ENCODE peak calls at places on chromosome 17, in four cellular contexts. I is A673, A is left lung, G is gastrocnemius medialis. C is an unnamed sample. For H3K9me3, the result is how much of the 10 kb centered on the place peaks cover.

GRCh38 chr17:69358688-69359596 is 32.0 kb upstream of the ABCA5 start:
- DNase-seq in A (no peak), G (no peak), I (peak), C (no peak)

GRCh38 chr17:48972749-48973097 is 4.3 kb upstream of the GIP start:
- DNase-seq in I (no peak), G (no peak), A (no peak), C (no peak)

GRCh38 chr17:65058151-65058550 is 1.6 kb upstream of the GNA13 start:
- DNase-seq in A (no peak), G (no peak), I (no peak), C (no peak)

GRCh38 chr17:47604268-47604927 is 45.3 kb upstream of the KPNB1 start:
- DNase-seq in A (no peak), I (peak), G (no peak), C (no peak)

GRCh38 chr17:19237389-19238166 is 412 bp downstream of the EPN2 start:
- DNase-seq in G (peak), I (peak), A (peak), C (peak)

GRCh38 chr17:44546711-44547606 is 10.3 kb upstream of the FZD2 start:
- DNase-seq in G (no peak), A (no peak), I (no peak), C (no peak)

GRCh38 chr17:67689534-67690177 is 28.1 kb upstream of the NOL11 start:
- DNase-seq in A (no peak), G (no peak), I (peak), C (peak)

GRCh38 chr17:3635474-3636153 is 436 bp downstream of the SHPK start:
- DNase-seq in A (no peak), I (no peak), G (no peak), C (no peak)

GRCh38 chr17:71338396-71338795 is 782.4 kb upstream of the SOX9 start:
- DNase-seq in G (no peak), I (no peak), A (no peak), C (no peak)

GRCh38 chr17:2232244-2232638 is 71.3 kb downstream of the SMG6 start:
- DNase-seq in A (no peak), I (no peak), G (no peak), C (no peak)

GRCh38 chr17:8482546-8482945 is 46.9 kb downstream of the NDEL1 start:
- DNase-seq in I (no peak), G (no peak), A (no peak), C (no peak)

GRCh38 chr17:67717624-67718324 is at the start of gene NOL11:
- DNase-seq in I (peak), G (peak), A (peak), C (peak)

GRCh38 chr17:44827863-44828262 is 2.2 kb downstream of the GJC1 start:
- DNase-seq in I (no peak), A (no peak), G (no peak), C (no peak)

GRCh38 chr17:82213251-82214011 is 789 bp upstream of the CCDC57 start:
- DNase-seq in I (peak), G (peak), A (no peak), C (no peak)

GRCh38 chr17:58184308-58184985 is 8.1 kb upstream of the EPX start:
- DNase-seq in A (no peak), G (no peak), I (peak), C (no peak)

GRCh38 chr17:83196973-83197880 is 117.8 kb downstream of the METRNL start:
- DNase-seq in G (no peak), A (peak), I (no peak), C (no peak)

GRCh38 chr17:43671075-43671692 is 9.5 kb upstream of the MEOX1 start:
- DNase-seq in I (peak), A (no peak), G (no peak), C (no peak)

GRCh38 chr17:49063652-49064051 is 66.5 kb downstream of the IGF2BP1 start:
- DNase-seq in G (no peak), A (no peak), I (no peak), C (no peak)

GRCh38 chr17:5789443-5789842 is 205.1 kb upstream of the NLRP1 start:
- DNase-seq in G (no peak), A (no peak), I (no peak), C (no peak)

GRCh38 chr17:34275881-34276280 is 5.9 kb downstream of the CCL7 start:
- DNase-seq in G (no peak), A (no peak), I (no peak), C (no peak)

GRCh38 chr17:74241434-74241833 is 28.1 kb downstream of the TTYH2 start:
- DNase-seq in G (peak), A (peak), I (no peak), C (no peak)

GRCh38 chr17:4839221-4839620 is 6.1 kb downstream of the MINK1 start:
- DNase-seq in G (no peak), I (no peak), A (no peak), C (no peak)

GRCh38 chr17:7982666-7983065 is 19.7 kb upstream of the GUCY2D start:
- DNase-seq in G (no peak), A (no peak), I (no peak), C (no peak)

GRCh38 chr17:72985882-72986720 is 106.4 kb downstream of the SLC39A11 start:
- DNase-seq in G (peak), A (peak), I (peak), C (peak)

GRCh38 chr17:73288534-73289302 is 23.1 kb downstream of the CDC42EP4 start:
- DNase-seq in G (no peak), I (no peak), A (peak), C (no peak)

GRCh38 chr17:28710948-28711722 is 553 bp downstream of the PROCA1 start:
- DNase-seq in A (peak), G (peak), I (peak), C (peak)

GRCh38 chr17:28714281-28714680 is 2.6 kb upstream of the PROCA1 start:
- DNase-seq in A (no peak), I (no peak), G (no peak), C (no peak)

GRCh38 chr17:28712037-28712704 is 483 bp upstream of the PROCA1 start:
- DNase-seq in I (no peak), A (peak), G (no peak), C (peak)

GRCh38 chr17:28711723-28712036 is at the start of gene PROCA1:
- DNase-seq in A (no peak), I (no peak), G (no peak), C (no peak)

DNA sequence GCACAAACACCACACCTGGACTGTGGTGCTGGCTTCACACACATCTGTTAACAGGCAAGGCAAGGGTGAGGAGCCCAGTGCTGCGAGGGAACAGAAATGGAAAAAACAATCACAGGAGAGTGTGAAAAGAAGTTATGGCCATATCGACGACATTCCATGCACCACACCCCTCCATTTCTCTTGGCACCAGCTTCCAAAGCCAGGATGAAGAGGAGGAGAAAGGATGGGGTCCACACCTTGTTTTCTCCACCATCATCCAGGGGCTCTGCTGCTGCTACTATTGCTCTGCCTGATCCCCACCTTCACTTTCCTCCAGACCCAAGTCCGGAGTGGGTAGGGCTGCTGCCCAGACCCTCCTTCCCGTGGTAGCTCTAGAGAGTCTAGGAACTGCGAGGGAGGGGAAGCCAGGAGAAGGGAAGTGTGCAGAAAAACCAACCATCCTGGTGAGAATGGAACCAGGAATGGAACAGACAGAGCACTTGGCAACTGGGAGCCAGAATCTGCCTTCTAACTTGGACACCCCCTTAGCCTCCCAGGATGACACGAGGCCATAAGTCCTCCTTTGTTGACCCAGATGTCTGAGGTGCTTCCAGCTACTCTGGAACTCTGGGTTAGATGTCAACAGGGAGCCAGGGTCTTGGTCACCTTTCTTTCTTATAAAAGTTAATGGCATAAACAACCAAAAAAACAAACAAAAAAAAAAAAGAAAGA is 1.2 kb upstream of the PROCA1 start:
- DNase-seq in G (no peak), I (no peak), A (no peak), C (no peak)
- H3K27ac ChIP-seq in G (peak), I (no peak), A (no peak), C (no peak)

GRCh38 chr17:66542183-66542966 is 240.0 kb downstream of the PRKCA start:
- DNase-seq in G (no peak), I (peak), A (no peak), C (no peak)
- H3K9me3 ChIP-seq in G (under half), I (under half), A (under half), C (under half)

GRCh38 chr17:76451480-76451879 is 1.5 kb downstream of the UBE2O start:
- DNase-seq in A (no peak), I (no peak), G (no peak), C (no peak)

GRCh38 chr17:76449126-76449525 is 3.8 kb downstream of the UBE2O start:
- DNase-seq in I (no peak), G (no peak), A (no peak), C (no peak)

GRCh38 chr17:76452102-76452645 is 778 bp downstream of the UBE2O start:
- DNase-seq in G (no peak), I (no peak), A (peak), C (peak)

GRCh38 chr17:76453431-76453743 is 435 bp upstream of the UBE2O start:
- DNase-seq in G (no peak), A (no peak), I (no peak), C (no peak)

GRCh38 chr17:76452646-76453430 is at the start of gene UBE2O:
- DNase-seq in A (peak), I (peak), G (peak), C (peak)
- TF ChIP-seq CTCF in A (no peak), I (peak), G (peak), C (peak)

GRCh38 chr17:30092886-30093285 is 23.7 kb upstream of the NSRP1 start:
- DNase-seq in G (no peak), I (peak), A (no peak), C (no peak)

GRCh38 chr17:30091771-30092170 is 24.8 kb upstream of the NSRP1 start:
- DNase-seq in A (no peak), G (no peak), I (peak), C (no peak)

GRCh38 chr17:30093463-30094147 is 23.0 kb upstream of the NSRP1 start:
- DNase-seq in G (peak), I (peak), A (no peak), C (no peak)

GRCh38 chr17:30091166-30091670 is 25.4 kb upstream of the NSRP1 start:
- DNase-seq in I (peak), A (no peak), G (no peak), C (no peak)

DNA sequence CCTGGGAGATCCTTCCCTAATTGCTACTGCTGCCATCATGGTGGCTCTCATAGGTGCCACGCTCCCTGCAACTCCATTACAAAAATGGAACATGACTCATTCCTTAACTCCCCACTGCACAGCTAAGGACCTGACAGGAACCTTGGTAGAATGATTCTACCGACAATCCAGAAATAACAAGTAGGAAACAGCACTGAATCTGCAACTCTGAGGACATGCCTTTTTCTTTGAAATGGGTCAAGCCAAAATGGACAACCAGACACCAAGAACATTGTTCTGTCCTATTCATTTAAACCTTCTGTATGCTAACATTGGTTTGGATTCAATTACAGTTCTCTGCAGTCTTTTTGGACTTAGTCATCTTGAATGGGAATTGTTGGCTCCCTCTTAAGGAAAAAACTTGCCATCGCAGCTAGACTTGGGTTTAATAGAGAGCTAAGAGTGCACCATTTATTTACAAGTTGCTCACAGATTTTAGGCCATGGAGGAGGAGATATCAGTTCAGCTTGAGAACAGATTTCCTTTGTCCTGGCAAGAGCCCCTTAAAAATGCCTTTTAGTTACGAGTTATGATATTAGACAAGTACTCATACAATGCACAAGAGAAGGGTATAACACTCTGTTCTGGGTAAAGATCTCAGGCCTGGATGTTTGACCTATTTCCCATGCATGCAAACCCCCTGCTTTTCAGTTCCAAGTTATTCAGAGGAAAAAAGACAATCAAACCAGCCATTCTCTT is 20.9 kb upstream of the NSRP1 start:
- DNase-seq in A (no peak), I (peak), G (no peak), C (no peak)
- H3K27ac ChIP-seq in A (no peak), I (peak), G (no peak), C (no peak)

GRCh38 chr17:29709861-29710849 is 87.4 kb upstream of the CORO6 start:
- DNase-seq in G (no peak), I (no peak), A (no peak), C (no peak)

GRCh38 chr17:29705352-29705751 is 82.6 kb upstream of the CORO6 start:
- DNase-seq in A (no peak), G (no peak), I (no peak), C (no peak)

GRCh38 chr17:29706045-29706431 is 83.3 kb upstream of the CORO6 start:
- DNase-seq in G (no peak), I (no peak), A (no peak), C (no peak)

GRCh38 chr17:29710891-29711418 is 88.2 kb upstream of the CORO6 start:
- DNase-seq in A (no peak), I (peak), G (no peak), C (no peak)

DNA sequence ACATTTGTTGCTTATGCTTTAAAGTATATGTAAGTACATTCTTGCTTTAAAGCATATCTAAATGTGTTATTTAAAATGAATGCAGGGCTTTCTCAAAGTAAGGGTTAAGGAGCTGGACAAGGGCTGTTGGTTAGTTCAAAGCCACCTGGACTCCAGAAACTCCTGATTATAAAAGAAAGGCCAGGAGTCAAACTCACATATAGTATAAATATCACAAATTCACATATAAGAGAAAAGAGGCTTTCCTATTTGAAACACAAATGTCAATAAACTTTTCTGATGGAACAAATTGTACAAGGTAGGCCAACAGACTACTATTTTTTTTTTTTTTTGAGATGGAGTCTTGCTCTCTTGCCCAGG is 84.5 kb upstream of the CORO6 start:
- DNase-seq in A (no peak), I (no peak), G (no peak), C (no peak)
- H3K9me3 ChIP-seq in A (under half), I (under half), G (under half), C (under half)

DNA sequence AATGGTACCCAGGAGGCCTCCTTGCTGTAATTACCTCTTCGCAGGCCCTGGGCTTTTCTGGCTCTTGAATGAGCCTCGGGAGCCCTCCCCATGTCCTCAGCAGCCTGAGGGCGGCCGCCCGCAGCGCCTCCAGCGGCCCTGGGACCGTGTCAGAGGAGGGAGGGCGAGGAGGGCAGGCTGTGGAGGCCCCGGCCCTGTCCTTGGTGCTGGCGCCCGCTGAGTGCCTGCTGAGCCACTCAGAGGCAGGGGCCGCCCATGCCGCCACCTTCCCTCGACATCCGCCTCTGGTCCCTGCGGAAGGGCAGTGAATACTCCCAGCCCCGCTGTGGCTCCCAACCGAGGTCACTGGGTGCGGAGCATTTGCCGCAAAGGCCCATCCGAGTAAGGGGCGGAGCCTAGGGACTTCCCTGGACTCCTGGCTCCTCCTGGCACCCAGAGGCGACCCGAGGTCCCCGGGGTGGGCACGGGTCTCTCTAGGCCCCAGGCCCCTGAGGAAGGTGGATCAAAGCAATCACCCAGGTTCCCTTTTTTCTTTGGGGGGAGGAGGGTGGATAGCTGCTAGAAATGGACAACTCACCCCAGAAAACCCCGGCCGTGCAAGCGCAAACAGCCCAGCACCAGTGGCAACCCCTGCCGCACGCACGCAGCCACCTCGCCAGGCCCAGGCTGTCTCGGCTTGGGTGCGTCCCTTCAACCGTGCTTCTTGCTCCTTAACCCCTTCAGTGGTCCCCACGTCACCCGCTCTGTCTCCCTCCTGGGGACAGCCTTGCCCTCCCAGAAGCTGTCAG is 2.7 kb downstream of the RBFOX3 start:
- DNase-seq in A (no peak), G (no peak), I (peak), C (no peak)
- TF ChIP-seq CTCF in A (no peak), G (no peak), I (no peak), C (no peak)

DNA sequence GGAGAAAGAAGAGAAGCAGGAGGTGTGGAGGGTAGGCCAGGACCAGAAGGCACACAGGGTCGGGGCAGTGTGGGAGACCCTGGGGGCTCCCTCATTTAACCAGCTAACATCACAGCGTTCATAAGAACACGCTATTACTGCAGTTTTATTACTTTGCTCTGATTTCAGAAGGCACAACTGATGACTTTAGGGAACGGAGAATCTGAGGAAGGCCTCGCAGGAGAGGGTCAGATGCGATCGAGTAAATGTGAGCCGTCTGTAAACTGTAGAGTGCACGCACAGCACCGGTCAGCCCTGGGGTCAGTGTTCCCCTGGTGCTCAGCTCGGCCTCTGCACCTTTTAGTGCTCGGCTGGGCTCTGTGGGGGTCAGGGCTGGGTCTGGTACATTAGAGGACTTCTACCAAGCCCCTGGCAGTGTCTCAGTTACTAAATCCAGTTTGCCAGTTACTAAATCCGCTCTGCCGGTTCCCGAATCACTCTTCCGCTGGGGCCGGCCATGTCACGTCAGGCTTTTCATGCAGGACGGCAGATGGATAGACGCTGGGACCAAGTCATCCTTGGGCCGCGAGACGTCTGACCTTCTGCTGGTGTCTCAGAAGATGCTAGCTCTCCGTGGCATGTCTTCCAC is 325.9 kb downstream of the SEC14L1 start:
- DNase-seq in G (no peak), A (no peak), I (no peak), C (no peak)
- H3K27ac ChIP-seq in G (peak), A (peak), I (peak), C (peak)